ENCODE peak calls at places on chromosomes 12 and 14, in five cellular contexts. O is hepatocyte, N is IMR-90, E is neural progenitor cell, S is Karpas-422. H is an unnamed sample.

GRCh38 chr12:29547151-29547561 is 49.7 kb upstream of the OVCH1 start:
- DNase-seq in O (no peak), E (no peak), N (peak), S (no peak), H (no peak)

GRCh38 chr12:130838284-130838950 is 633 bp downstream of the STX2 start:
- DNase-seq in E (peak), O (peak), N (no peak), S (peak), H (peak)

GRCh38 chr14:102591372-102591943 is 991 bp upstream of the RCOR1 start:
- DNase-seq in O (peak), E (peak), N (peak), S (peak), H (no peak)

GRCh38 chr14:52852810-52853521 is 61.6 kb upstream of the GNPNAT1 start:
- DNase-seq in N (peak), O (no peak), S (no peak), E (no peak), H (no peak)

GRCh38 chr12:117063162-117063911 is 35.9 kb downstream of the TESC start:
- DNase-seq in S (no peak), E (no peak), O (no peak), N (no peak), H (no peak)

GRCh38 chr12:116182359-116183063 is 95.0 kb downstream of the MED13L start:
- DNase-seq in N (no peak), O (no peak), E (peak), S (no peak), H (no peak)

GRCh38 chr14:74296037-74296467 is 6.7 kb downstream of the ABCD4 start:
- DNase-seq in N (no peak), S (no peak), O (peak), E (no peak), H (no peak)

GRCh38 chr14:33799705-33800269 is 151.1 kb downstream of the EGLN3 start:
- DNase-seq in E (no peak), O (no peak), N (no peak), S (no peak), H (peak)

GRCh38 chr14:79890527-79890926 is 320.8 kb downstream of the DIO2 start:
- DNase-seq in S (no peak), N (no peak), E (no peak), O (no peak), H (no peak)

GRCh38 chr12:93322784-93323183 is 54.9 kb upstream of the NUDT4 start:
- DNase-seq in N (peak), O (no peak), S (no peak), E (no peak), H (peak)

GRCh38 chr14:90450151-90450550 is 53.3 kb downstream of the CALM1 start:
- DNase-seq in O (no peak), S (no peak), N (no peak), E (no peak), H (no peak)

GRCh38 chr12:124720687-124721500 is 142.8 kb downstream of the SCARB1 start:
- DNase-seq in O (peak), E (no peak), N (peak), S (no peak), H (no peak)

GRCh38 chr14:101215266-101215665 is 311.7 kb upstream of the RTL1 start:
- DNase-seq in E (peak), O (no peak), S (no peak), N (no peak), H (no peak)

GRCh38 chr14:56715938-56716337 is 94.3 kb downstream of the OTX2 start:
- DNase-seq in S (peak), E (no peak), N (no peak), O (no peak), H (no peak)

GRCh38 chr12:10601860-10602259 is 11.5 kb downstream of the MAGOHB start:
- DNase-seq in S (no peak), O (no peak), E (no peak), N (no peak), H (no peak)

GRCh38 chr12:131896811-131897270 is 2.4 kb downstream of the ULK1 start:
- DNase-seq in S (no peak), O (no peak), N (no peak), E (no peak), H (no peak)

GRCh38 chr14:104111301-104112112 is 26.0 kb downstream of the ASPG start:
- DNase-seq in S (no peak), E (no peak), O (no peak), N (no peak), H (no peak)

GRCh38 chr12:8823565-8824300 is 1.3 kb downstream of the A2ML1 start:
- DNase-seq in S (peak), O (peak), E (peak), N (peak), H (no peak)

GRCh38 chr14:59224341-59224740 is 35.9 kb downstream of the DAAM1 start:
- DNase-seq in O (no peak), S (no peak), N (peak), E (no peak), H (no peak)

GRCh38 chr12:21656931-21657335 is 709 bp downstream of the LDHB start:
- DNase-seq in S (peak), O (peak), N (peak), E (peak), H (peak)

GRCh38 chr12:116672842-116673516 is 64.9 kb downstream of the SPRING1 start:
- DNase-seq in O (no peak), E (no peak), S (no peak), N (no peak), H (no peak)

GRCh38 chr12:120818416-120818815 is 85.7 kb downstream of the SPPL3 start:
- DNase-seq in N (no peak), O (no peak), E (no peak), S (no peak), H (peak)

GRCh38 chr14:88904864-88905263 is 80.4 kb downstream of the TTC8 start:
- DNase-seq in S (no peak), E (no peak), O (no peak), N (peak), H (peak)

GRCh38 chr12:65876898-65877721 is 52.8 kb downstream of the HMGA2 start:
- DNase-seq in E (peak), O (no peak), N (no peak), S (no peak), H (no peak)

GRCh38 chr12:133129368-133130037 is 571 bp downstream of the ZNF891 start:
- DNase-seq in E (no peak), S (no peak), N (peak), O (no peak), H (no peak)

GRCh38 chr14:44163946-44164345 is 343.1 kb downstream of the FSCB start:
- DNase-seq in N (no peak), O (no peak), E (no peak), S (no peak), H (no peak)

GRCh38 chr12:100359822-100360221 is 2.9 kb downstream of the SLC17A8 start:
- DNase-seq in N (peak), E (no peak), O (peak), S (no peak), H (peak)

GRCh38 chr14:101508196-101508947 is 52.9 kb upstream of the DIO3 start:
- DNase-seq in S (no peak), O (no peak), E (no peak), N (no peak), H (no peak)

GRCh38 chr14:101918125-101918989 is 46.0 kb upstream of the DYNC1H1 start:
- DNase-seq in S (no peak), E (peak), N (no peak), O (no peak), H (no peak)

GRCh38 chr12:63935361-63935760 is 90.9 kb downstream of the SRGAP1 start:
- DNase-seq in O (no peak), E (no peak), N (no peak), S (no peak), H (no peak)

GRCh38 chr12:58776144-58776543 is 144.2 kb downstream of the LRIG3 start:
- DNase-seq in S (no peak), E (no peak), O (no peak), N (no peak), H (no peak)

GRCh38 chr14:103624860-103625259 is 4.2 kb upstream of the KLC1 start:
- DNase-seq in O (peak), E (peak), S (peak), N (peak), H (peak)

DNA sequence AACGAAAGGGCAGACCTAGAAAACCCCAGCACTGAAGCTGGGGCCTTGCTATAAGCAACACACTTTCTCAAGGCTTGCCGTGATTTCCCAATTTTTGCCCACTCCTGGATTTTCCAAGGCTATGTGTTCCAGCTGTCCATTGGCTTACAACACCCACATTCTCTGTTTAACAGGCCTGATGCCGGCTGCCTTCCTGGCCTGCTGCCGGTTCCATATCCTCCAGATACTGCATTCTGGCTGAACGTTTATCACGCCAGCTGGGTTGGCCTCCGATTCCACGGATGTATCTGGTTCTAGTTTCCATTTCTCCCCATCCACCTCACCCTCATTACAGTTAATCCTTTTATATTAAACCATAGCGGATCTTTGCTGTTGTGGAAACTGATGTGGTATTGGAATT is 1.9 kb upstream of the PCNX1 start:
- DNase-seq in S (no peak), N (peak), O (peak), E (no peak), H (no peak)
- H2AFZ ChIP-seq in S (no peak), N (peak), O (no peak), E (no peak), H (peak)

DNA sequence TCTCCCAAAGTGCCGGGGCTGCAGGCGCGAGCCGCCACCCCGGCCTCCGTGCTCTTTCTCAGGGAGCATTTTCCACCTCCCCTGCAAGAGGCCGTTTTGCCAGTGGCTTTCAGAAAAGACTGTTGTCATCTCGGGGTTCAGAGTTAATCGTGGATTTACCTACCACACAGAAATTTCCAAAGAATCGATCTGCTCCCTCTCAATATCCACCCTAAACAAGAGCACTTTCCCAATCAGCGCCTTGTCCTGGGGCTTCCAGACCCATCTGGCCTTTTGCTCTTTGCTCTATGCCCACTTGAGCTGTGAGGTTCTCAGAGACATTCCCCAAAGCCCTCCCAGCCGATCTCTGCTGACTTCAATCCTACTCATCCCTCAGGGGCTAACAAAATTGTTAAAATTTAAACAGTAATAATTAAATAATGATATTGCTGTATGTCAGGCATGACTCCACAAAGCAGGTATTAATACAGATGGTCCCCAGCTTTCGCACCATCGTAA is 86.6 kb downstream of the NINJ2 start:
- DNase-seq in N (no peak), E (no peak), O (no peak), S (no peak), H (no peak)
- H3K4me2 ChIP-seq in N (no peak), E (no peak), O (peak), S (peak), H (no peak)

GRCh38 chr14:24368215-24368561 is 204 bp downstream of the NFATC4 start:
- DNase-seq in O (peak), S (no peak), E (peak), N (no peak), H (no peak)
- H2AFZ ChIP-seq in O (peak), S (peak), E (no peak), N (peak), H (no peak)

DNA sequence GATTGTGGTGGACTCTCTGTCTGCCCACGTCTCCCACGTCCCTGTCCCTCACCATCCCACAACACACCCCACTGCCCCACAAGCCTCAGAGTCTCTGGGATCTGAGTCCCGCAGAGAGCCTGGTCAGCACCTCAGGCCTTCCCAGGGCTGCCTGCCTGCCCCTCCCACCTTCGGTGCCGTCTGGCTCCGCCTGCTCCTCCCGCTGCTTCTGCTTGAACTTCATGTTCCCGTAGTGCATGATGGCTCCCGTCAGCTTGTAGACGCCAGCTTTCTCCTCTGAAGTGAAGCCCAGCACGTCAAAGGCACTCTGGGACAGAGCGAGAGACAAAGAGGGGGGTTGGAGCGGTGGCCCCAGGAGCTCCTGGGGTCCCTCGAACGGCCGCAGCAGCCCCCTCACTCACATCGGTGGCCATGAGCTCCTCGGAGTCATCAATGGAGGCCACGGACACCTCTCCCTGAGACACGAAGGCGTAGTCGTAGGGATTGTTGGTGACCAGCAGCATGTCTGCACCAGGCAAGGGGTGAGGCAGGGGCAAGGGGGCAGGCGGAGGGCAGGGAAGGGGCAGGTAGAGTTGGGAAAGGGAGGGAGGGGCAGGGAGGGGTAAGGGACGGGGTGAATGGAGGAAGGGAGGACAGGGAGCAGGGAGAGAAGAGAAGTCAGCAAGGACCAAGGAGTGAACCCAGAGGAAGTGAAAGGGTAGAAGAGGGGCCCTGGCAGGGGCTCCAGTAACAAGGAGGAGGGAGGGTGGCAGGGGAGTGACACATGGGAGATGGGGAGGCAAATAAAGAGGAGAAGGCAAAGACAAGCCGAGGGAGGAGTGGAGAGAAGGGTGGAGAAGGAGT is 5.6 kb downstream of the MYH6 start:
- DNase-seq in S (no peak), E (no peak), N (no peak), O (peak), H (no peak)
- H3K4me2 ChIP-seq in S (no peak), E (no peak), N (no peak), O (no peak), H (no peak)

DNA sequence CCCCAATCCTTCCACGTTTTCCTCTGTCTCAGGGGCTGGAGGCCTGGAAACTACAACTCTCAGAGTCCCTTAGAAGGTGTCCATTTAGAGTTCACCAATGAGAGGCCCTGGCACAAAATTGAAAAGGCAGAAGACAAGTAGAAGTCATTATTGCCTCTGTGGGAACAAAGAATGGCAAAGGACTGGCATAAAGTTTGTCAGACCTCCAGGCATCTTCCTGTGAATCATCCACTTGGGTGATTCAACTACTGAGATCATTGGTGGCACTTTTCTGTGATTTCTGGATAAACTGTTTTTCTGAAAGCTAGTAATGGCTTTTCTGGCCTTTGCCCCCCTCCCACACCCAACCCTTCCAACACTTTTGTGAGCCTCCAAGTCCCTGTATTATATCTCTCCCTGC is 42.6 kb upstream of the C12orf42 start:
- DNase-seq in E (no peak), O (no peak), N (no peak), S (no peak), H (peak)
- H2AFZ ChIP-seq in E (no peak), O (no peak), N (no peak), S (no peak), H (peak)

GRCh38 chr14:81454572-81455218 is 54.6 kb upstream of the STON2 start:
- DNase-seq in N (no peak), S (no peak), E (no peak), O (no peak), H (no peak)

GRCh38 chr14:81452766-81453165 is 52.6 kb upstream of the STON2 start:
- DNase-seq in O (no peak), S (no peak), E (no peak), N (no peak), H (no peak)

GRCh38 chr14:81452341-81452740 is 52.2 kb upstream of the STON2 start:
- DNase-seq in N (no peak), O (no peak), S (no peak), E (no peak), H (no peak)

GRCh38 chr14:81455344-81455743 is 55.2 kb upstream of the STON2 start:
- DNase-seq in N (no peak), S (no peak), E (no peak), O (no peak), H (no peak)

GRCh38 chr14:81453166-81453766 is 53.1 kb upstream of the STON2 start:
- DNase-seq in O (peak), E (peak), N (peak), S (peak), H (peak)
- H3K4me2 ChIP-seq in O (peak), E (no peak), N (peak), S (peak), H (peak)

DNA sequence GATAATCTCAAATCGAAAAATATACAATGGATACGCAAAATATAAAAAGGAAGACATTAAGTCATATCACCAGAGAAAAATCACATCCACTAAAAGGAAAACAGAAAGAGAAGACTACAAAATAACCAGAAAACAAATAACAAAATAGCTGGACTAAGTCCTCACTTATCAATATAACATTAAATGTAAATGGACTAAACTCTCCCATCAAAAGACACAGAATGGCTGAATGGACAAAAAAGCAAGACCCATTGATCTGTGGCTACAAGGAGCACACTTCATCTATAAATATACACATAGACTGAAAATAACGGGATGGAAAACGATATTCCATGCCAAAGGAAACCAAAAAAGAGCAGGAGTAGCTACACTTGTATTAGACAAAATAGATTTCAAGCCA is 161.0 kb upstream of the PRKD1 start:
- DNase-seq in N (no peak), O (no peak), S (no peak), E (no peak), H (no peak)
- H2AFZ ChIP-seq in N (no peak), O (no peak), S (no peak), E (no peak), H (no peak)

GRCh38 chr14:91935621-91936020 is 11.9 kb downstream of the FBLN5 start:
- DNase-seq in N (no peak), E (no peak), S (no peak), O (no peak), H (no peak)

GRCh38 chr14:91927800-91928199 is 19.7 kb downstream of the FBLN5 start:
- DNase-seq in N (no peak), S (no peak), O (no peak), E (no peak), H (no peak)

GRCh38 chr14:91934554-91935285 is 12.8 kb downstream of the FBLN5 start:
- DNase-seq in E (no peak), O (no peak), S (no peak), N (no peak), H (no peak)

GRCh38 chr14:91929700-91930099 is 17.8 kb downstream of the FBLN5 start:
- DNase-seq in S (no peak), E (no peak), N (peak), O (no peak), H (no peak)

DNA sequence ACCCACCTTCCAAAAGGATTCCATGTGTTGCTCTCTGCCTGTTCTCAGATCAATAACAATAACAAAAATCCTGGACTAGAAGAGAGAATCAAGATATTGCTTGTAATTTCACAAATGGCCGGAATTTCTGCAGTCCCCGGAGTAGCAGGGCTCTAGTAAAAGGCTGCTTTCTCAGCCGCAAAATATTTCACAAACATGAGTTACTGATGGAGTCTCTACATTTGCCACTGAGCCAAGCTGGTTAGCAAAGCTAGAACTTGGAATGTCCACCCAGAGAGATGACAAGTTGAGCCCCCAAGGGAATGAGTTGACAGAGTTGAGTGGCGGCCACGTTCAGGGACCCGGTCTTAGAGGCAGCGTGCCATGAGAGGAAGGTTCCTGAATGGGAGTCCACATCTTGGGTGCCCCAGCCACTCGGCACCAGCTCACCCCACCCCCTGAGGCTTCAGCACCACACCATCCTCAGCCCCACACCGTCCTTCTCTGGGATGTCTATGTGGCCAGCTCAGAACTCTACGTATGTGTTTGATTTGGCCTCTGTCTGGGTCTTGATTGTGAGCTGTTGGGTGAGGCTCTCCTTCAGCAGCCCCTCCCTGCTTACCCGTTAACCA is 15.9 kb downstream of the FBLN5 start:
- DNase-seq in O (no peak), E (no peak), N (no peak), S (no peak), H (no peak)
- H3K4me2 ChIP-seq in O (no peak), E (no peak), N (no peak), S (no peak), H (no peak)

H was measured in mammary epithelial cell.